ENCODE peak calls at places on chromosomes 5 and 9, in nine cellular contexts. W is Peyer's patch, J is IMR-90, Z is suprapubic skin, L is lower leg skin, P is thyroid gland, M is uterus, U is breast epithelium, I is transverse colon. V is an unnamed sample.

GRCh38 chr9:37238122-37238521 is 117.7 kb downstream of the ZCCHC7 start:
- DNase-seq in W (no peak), J (no peak), Z (no peak), L (no peak), P (no peak), M (no peak), U (no peak), I (no peak), V (no peak)

GRCh38 chr9:69486498-69486897 is 161.5 kb downstream of the ENTREP1 start:
- DNase-seq in W (no peak), J (no peak), Z (no peak), L (no peak), P (no peak), M (no peak), U (no peak), I (no peak), V (no peak)

GRCh38 chr5:32709789-32710334 is 1.3 kb upstream of the NPR3 start:
- DNase-seq in W (no peak), J (peak), Z (no peak), L (no peak), P (peak), M (peak), U (no peak), I (peak), V (peak)

GRCh38 chr5:122965111-122965510 is 71.4 kb downstream of the PPIC start:
- DNase-seq in W (no peak), J (no peak), Z (no peak), L (no peak), P (peak), M (no peak), U (no peak), I (no peak), V (no peak)

GRCh38 chr9:8205580-8205979 is 406.0 kb upstream of the DMAC1 start:
- DNase-seq in W (no peak), J (no peak), Z (no peak), L (no peak), P (no peak), M (no peak), U (no peak), I (no peak), V (no peak)

GRCh38 chr9:109962215-109962614 is 182.2 kb downstream of the PALM2AKAP2 start:
- DNase-seq in W (no peak), J (no peak), Z (no peak), L (no peak), P (no peak), M (no peak), U (no peak), I (no peak), V (no peak)

GRCh38 chr5:146962801-146963355 is 84.3 kb upstream of the PPP2R2B start:
- DNase-seq in W (no peak), J (peak), Z (no peak), L (no peak), P (peak), M (no peak), U (no peak), I (no peak), V (peak)

GRCh38 chr5:142770650-142771609 is 753 bp downstream of the ARHGAP26 start:
- DNase-seq in W (peak), J (no peak), Z (peak), L (peak), P (peak), M (peak), U (peak), I (peak), V (peak)

GRCh38 chr9:127225747-127226646 is 38.6 kb upstream of the GARNL3 start:
- DNase-seq in W (no peak), J (peak), Z (no peak), L (peak), P (peak), M (no peak), U (no peak), I (no peak), V (no peak)

GRCh38 chr9:27352457-27353188 is 55.7 kb upstream of the EQTN start:
- DNase-seq in W (peak), J (no peak), Z (no peak), L (no peak), P (no peak), M (no peak), U (no peak), I (no peak), V (no peak)

GRCh38 chr9:82488702-82489578 is 500.4 kb downstream of the SPATA31D1 start:
- DNase-seq in W (no peak), J (peak), Z (no peak), L (no peak), P (peak), M (no peak), U (peak), I (no peak), V (no peak)

GRCh38 chr9:137988701-137989100 is 111.1 kb downstream of the CACNA1B start:
- DNase-seq in W (no peak), J (no peak), Z (peak), L (peak), P (no peak), M (no peak), U (no peak), I (no peak), V (no peak)

GRCh38 chr9:137111788-137112563 is 2.6 kb downstream of the DPP7 start:
- DNase-seq in W (no peak), J (no peak), Z (no peak), L (no peak), P (no peak), M (no peak), U (no peak), I (no peak), V (no peak)

GRCh38 chr5:3033033-3033755 is 281.7 kb upstream of the IRX2 start:
- DNase-seq in W (no peak), J (no peak), Z (no peak), L (peak), P (no peak), M (no peak), U (no peak), I (no peak), V (no peak)

GRCh38 chr5:95808686-95809413 is 13.7 kb downstream of the GLRX start:
- DNase-seq in W (peak), J (peak), Z (peak), L (peak), P (peak), M (peak), U (peak), I (peak), V (peak)

GRCh38 chr9:131518553-131518952 is 12.5 kb downstream of the UCK1 start:
- DNase-seq in W (no peak), J (no peak), Z (no peak), L (no peak), P (no peak), M (no peak), U (no peak), I (no peak), V (no peak)

GRCh38 chr5:54278979-54279717 is 31.2 kb downstream of the ARL15 start:
- DNase-seq in W (no peak), J (no peak), Z (no peak), L (no peak), P (no peak), M (no peak), U (no peak), I (no peak), V (no peak)

GRCh38 chr5:8828596-8829321 is 717.1 kb downstream of the SEMA5A start:
- DNase-seq in W (no peak), J (peak), Z (no peak), L (no peak), P (no peak), M (no peak), U (no peak), I (no peak), V (no peak)

GRCh38 chr5:172768573-172769323 is 2.2 kb downstream of the DUSP1 start:
- DNase-seq in W (no peak), J (peak), Z (no peak), L (peak), P (peak), M (peak), U (peak), I (peak), V (peak)

GRCh38 chr5:172765766-172766286 is 5.2 kb downstream of the DUSP1 start:
- DNase-seq in W (no peak), J (peak), Z (no peak), L (peak), P (peak), M (no peak), U (no peak), I (peak), V (no peak)

GRCh38 chr5:172764861-172765765 is 5.9 kb downstream of the DUSP1 start:
- DNase-seq in W (peak), J (peak), Z (peak), L (peak), P (peak), M (peak), U (peak), I (peak), V (peak)

GRCh38 chr5:172768098-172768572 is 2.9 kb downstream of the DUSP1 start:
- DNase-seq in W (no peak), J (no peak), Z (no peak), L (no peak), P (no peak), M (no peak), U (no peak), I (no peak), V (no peak)

GRCh38 chr5:172766287-172767104 is 4.5 kb downstream of the DUSP1 start:
- DNase-seq in W (peak), J (peak), Z (peak), L (peak), P (peak), M (peak), U (peak), I (peak), V (no peak)
- TF ChIP-seq POLR2A in W (peak), J (no peak), Z (peak), L (no peak), P (peak), M (peak), U (peak), I (peak), V (peak)

GRCh38 chr5:10988637-10989036 is 227.6 kb upstream of the DAP start:
- DNase-seq in W (no peak), J (no peak), Z (peak), L (no peak), P (peak), M (no peak), U (no peak), I (no peak), V (no peak)

GRCh38 chr5:10987881-10988504 is 227.0 kb upstream of the DAP start:
- DNase-seq in W (peak), J (no peak), Z (peak), L (peak), P (peak), M (peak), U (peak), I (peak), V (peak)

GRCh38 chr5:10987291-10987806 is 226.3 kb upstream of the DAP start:
- DNase-seq in W (no peak), J (no peak), Z (peak), L (no peak), P (no peak), M (no peak), U (no peak), I (no peak), V (no peak)

GRCh38 chr5:10989577-10990263 is 228.7 kb upstream of the DAP start:
- DNase-seq in W (no peak), J (no peak), Z (peak), L (no peak), P (peak), M (no peak), U (no peak), I (no peak), V (no peak)

GRCh38 chr5:10990626-10991025 is 229.6 kb upstream of the DAP start:
- DNase-seq in W (no peak), J (no peak), Z (peak), L (no peak), P (no peak), M (no peak), U (no peak), I (no peak), V (no peak)
- TF ChIP-seq POLR2A in W (no peak), J (no peak), Z (no peak), L (no peak), P (no peak), M (no peak), U (no peak), I (no peak), V (no peak)

GRCh38 chr5:132369471-132370240 is at the start of gene SLC22A5:
- DNase-seq in W (peak), J (peak), Z (peak), L (peak), P (peak), M (peak), U (peak), I (peak), V (peak)
- TF ChIP-seq POLR2A in W (peak), J (peak), Z (no peak), L (no peak), P (peak), M (peak), U (no peak), I (peak), V (peak)

GRCh38 chr5:72957337-72957736 is 1.5 kb downstream of the FCHO2 start:
- DNase-seq in W (no peak), J (no peak), Z (no peak), L (no peak), P (no peak), M (no peak), U (no peak), I (no peak), V (peak)

GRCh38 chr5:72955768-72956323 is at the start of gene FCHO2:
- DNase-seq in W (peak), J (peak), Z (peak), L (peak), P (peak), M (peak), U (peak), I (peak), V (peak)

GRCh38 chr5:72954389-72954788 is 1.5 kb upstream of the FCHO2 start:
- DNase-seq in W (no peak), J (no peak), Z (no peak), L (no peak), P (no peak), M (no peak), U (no peak), I (no peak), V (peak)

GRCh38 chr5:72955143-72955767 is 586 bp upstream of the FCHO2 start:
- DNase-seq in W (no peak), J (no peak), Z (no peak), L (no peak), P (no peak), M (no peak), U (no peak), I (peak), V (peak)

GRCh38 chr5:72956324-72957140 is 691 bp downstream of the FCHO2 start:
- DNase-seq in W (peak), J (peak), Z (peak), L (peak), P (peak), M (peak), U (peak), I (peak), V (peak)
- TF ChIP-seq POLR2A in W (no peak), J (no peak), Z (no peak), L (no peak), P (peak), M (no peak), U (no peak), I (peak), V (no peak)

DNA sequence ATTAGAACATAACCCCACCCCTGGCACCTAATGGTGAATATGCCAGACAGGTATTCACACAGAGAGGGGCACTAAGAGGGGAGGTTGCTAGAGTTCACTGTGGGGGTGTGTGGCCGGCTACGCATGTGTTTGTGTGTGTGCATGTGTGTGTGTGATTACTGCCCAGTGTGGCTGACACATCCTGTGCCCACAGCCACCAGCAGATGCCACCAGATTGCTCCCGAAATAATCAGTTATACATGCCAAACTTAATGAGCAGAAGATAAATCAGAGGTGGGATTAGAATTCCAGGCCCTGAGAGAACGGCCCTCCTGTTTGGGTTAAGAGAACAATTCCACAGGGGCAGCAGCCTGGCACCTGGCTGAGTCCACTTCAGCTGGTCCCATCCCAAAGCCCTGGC is 91.8 kb upstream of the TBCA start:
- DNase-seq in W (no peak), J (no peak), Z (no peak), L (no peak), P (no peak), M (no peak), U (no peak), I (no peak), V (no peak)
- TF ChIP-seq POLR2A in W (no peak), J (no peak), Z (no peak), L (no peak), P (no peak), M (no peak), U (no peak), I (no peak), V (no peak)

GRCh38 chr5:52786937-52787599 is 648 bp upstream of the ITGA1 start:
- DNase-seq in W (peak), J (peak), Z (no peak), L (no peak), P (peak), M (peak), U (no peak), I (peak), V (peak)

GRCh38 chr5:52786391-52786790 is 1.3 kb upstream of the ITGA1 start:
- DNase-seq in W (no peak), J (peak), Z (no peak), L (no peak), P (no peak), M (no peak), U (no peak), I (no peak), V (no peak)

GRCh38 chr5:52789378-52789777 is 1.7 kb downstream of the ITGA1 start:
- DNase-seq in W (no peak), J (no peak), Z (no peak), L (no peak), P (no peak), M (no peak), U (no peak), I (no peak), V (no peak)

GRCh38 chr5:52788505-52788821 is 747 bp downstream of the ITGA1 start:
- DNase-seq in W (no peak), J (no peak), Z (no peak), L (no peak), P (no peak), M (no peak), U (no peak), I (no peak), V (no peak)

DNA sequence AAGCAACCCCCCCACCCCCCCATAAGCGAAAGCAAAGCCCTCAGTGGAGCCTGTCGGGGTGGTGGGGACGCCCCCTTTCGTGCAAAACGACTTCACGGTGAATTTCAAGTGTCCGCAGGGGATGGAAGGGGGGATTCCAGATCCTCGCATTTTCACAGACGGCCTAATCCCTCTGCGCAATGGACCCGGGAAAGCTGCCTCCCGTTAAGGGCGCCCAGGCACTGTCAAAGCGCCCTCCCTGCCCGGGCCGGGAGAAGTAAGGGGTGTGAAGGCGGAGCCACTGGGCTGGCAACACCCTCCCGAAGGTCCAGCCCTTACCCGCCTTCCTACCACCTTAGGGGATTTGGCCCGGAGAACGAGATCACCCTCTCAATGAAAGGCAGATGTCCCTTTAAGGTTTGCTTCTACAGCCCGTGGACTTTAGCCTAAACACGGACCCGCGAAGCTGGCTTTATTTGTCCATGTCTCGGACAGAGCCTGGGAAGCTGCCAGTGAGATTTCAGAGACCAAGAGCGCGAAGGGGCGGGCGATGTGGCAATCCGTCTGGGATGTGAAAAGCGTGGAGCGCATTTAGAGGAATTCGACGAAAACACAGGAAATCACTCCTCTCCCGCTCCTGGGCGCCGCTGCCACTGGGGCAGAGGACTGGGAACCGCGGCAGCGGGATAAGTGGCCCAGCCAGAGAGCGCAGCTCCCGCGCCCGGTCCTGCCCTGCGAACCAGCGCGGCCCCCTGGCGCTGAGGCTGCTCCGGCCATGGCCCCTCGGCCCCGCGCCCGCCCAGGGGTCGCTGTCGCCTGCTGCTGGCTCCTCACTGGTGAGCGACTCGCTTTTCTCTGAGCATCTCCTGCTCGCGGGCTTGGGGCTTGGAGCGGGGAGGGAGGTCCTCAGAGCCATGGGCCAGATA is at the start of the genes ITGA1 and PELO:
- DNase-seq in W (peak), J (peak), Z (peak), L (peak), P (peak), M (peak), U (peak), I (peak), V (peak)
- TF ChIP-seq POLR2A in W (no peak), J (no peak), Z (no peak), L (no peak), P (peak), M (peak), U (no peak), I (peak), V (no peak)

GRCh38 chr5:177475563-177476427 is 2.4 kb upstream of the DBN1 start:
- DNase-seq in W (no peak), J (no peak), Z (no peak), L (no peak), P (no peak), M (peak), U (no peak), I (no peak), V (no peak)

GRCh38 chr5:177477701-177478477 is 4.5 kb upstream of the DBN1 start:
- DNase-seq in W (no peak), J (no peak), Z (no peak), L (no peak), P (peak), M (peak), U (no peak), I (no peak), V (no peak)

GRCh38 chr5:177476531-177477233 is 3.2 kb upstream of the DBN1 start:
- DNase-seq in W (no peak), J (peak), Z (no peak), L (no peak), P (peak), M (peak), U (no peak), I (peak), V (no peak)

GRCh38 chr5:177479774-177480173 is 6.3 kb upstream of the DBN1 start:
- DNase-seq in W (no peak), J (peak), Z (no peak), L (no peak), P (peak), M (peak), U (no peak), I (no peak), V (no peak)

DNA sequence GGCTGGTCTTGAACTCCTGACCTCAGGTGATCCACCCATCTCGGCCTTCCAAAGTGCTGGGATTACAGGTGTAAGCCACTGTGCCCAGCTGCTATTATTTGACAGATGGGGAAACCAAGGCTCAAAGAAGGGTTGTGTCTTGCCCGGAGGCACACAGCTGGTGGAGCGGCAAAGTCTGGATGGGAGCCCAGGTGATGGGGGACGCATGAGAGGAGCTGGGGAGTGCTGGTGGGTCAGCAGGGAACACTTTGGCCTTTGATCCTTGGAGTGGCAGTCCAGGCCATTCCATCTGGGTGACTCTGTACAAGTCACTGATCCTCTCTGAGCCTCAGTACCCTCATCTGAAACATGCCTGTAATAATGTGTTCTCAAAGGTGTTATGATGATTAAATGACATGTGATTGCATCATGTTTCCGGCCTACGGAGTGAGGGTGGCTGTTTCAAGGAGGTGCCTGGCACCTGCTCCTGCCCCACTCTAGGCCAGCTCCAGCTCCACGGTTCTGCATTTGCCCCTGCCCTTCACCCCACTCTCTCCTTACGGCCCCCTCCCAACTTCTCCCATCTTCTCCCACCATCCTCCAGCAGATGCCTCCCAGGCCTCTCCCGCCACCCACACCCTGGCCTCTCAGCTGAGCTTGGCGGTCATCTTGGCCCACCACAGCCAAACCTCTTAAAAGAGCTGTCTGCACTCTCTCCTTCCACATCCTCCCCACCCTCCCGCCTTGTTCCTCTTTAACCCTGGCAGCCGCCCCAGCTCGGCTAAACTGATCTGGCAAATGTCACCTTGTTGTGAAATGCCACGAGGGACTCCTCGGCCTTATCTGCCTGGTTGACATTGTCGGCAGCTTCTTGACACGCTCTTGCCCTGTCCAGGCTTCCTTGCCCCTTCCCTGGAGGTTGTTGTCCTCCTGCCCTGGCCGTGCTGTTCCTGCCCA is 5.5 kb upstream of the DBN1 start:
- DNase-seq in W (peak), J (peak), Z (peak), L (peak), P (peak), M (peak), U (peak), I (peak), V (peak)
- TF ChIP-seq POLR2A in W (no peak), J (peak), Z (no peak), L (no peak), P (no peak), M (no peak), U (no peak), I (no peak), V (peak)

V was measured in erythroblast.